ENCODE peak calls at places on chromosomes 7 and 10, in nine cellular contexts. C is glutamatergic neuron; R is activated effector memory CD4-positive, alpha-beta T cell treated with Interleukin-2 at 50 U/mL for 16 hours; P is NCI-H187 treated with DMSO at 0.1 percent for 48 hours; I is A549; O is activated CD4-positive, alpha-beta T cell treated with anti-CD3 and anti-CD28 coated beads for 24 hours; Q is AG09319; V is skeletal muscle cell; K is mucosa of gallbladder. G is an unnamed sample.
A peak's percentile ranks its signal among the peaks of the same experiment; 100 is the strongest.

GRCh38 chr10:121596668-121597503 is 1.4 kb downstream of the FGFR2 start:
- DNase-seq in V (no peak), K (peak; percentile 59), I (no peak), C (peak; percentile 58), P (no peak), O (no peak), R (no peak), Q (no peak), G (no peak)

GRCh38 chr10:103690281-103690680 is 165.1 kb downstream of the SH3PXD2A start:
- DNase-seq in V (no peak), K (no peak), Q (no peak), O (no peak), I (no peak), R (no peak), C (no peak), P (no peak), G (no peak)

GRCh38 chr10:132542086-132542775 is 4.6 kb downstream of the INPP5A start:
- DNase-seq in Q (no peak), P (no peak), C (no peak), K (no peak), V (no peak), I (no peak), R (no peak), O (no peak), G (no peak)

GRCh38 chr7:116626886-116627285 is 45.1 kb upstream of the MET start:
- DNase-seq in K (no peak), C (no peak), V (no peak), I (no peak), P (no peak), Q (no peak), R (no peak), O (no peak), G (no peak)

GRCh38 chr10:4786043-4786839 is 39.8 kb upstream of the AKR1E2 start:
- DNase-seq in K (no peak), C (no peak), I (no peak), Q (no peak), V (no peak), O (no peak), R (no peak), P (no peak), G (no peak)

GRCh38 chr7:86939197-86939814 is 120.1 kb downstream of the ELAPOR2 start:
- DNase-seq in R (no peak), P (no peak), K (peak; percentile 59), C (no peak), Q (peak; percentile 22), V (peak; percentile 10), O (no peak), I (peak; percentile 72), G (peak; percentile 70)

GRCh38 chr10:91210435-91210834 is 10.0 kb upstream of the PCGF5 start:
- DNase-seq in R (no peak), P (peak; percentile 91), Q (no peak), O (no peak), C (no peak), K (no peak), I (no peak), V (no peak), G (no peak)

GRCh38 chr7:102319671-102320070 is 33.0 kb downstream of the SH2B2 start:
- DNase-seq in O (no peak), V (no peak), C (no peak), R (no peak), I (no peak), P (no peak), Q (no peak), K (no peak), G (no peak)

GRCh38 chr7:50119815-50120637 is 27.0 kb upstream of the ZPBP start:
- DNase-seq in K (no peak), P (no peak), C (peak; percentile 25), V (no peak), O (peak; percentile 15), R (peak; percentile 9), I (peak; percentile 5), Q (no peak), G (peak; percentile 1)

GRCh38 chr10:97422921-97423420 is 3.0 kb upstream of the PGAM1 start:
- DNase-seq in R (no peak), O (no peak), K (no peak), I (no peak), Q (no peak), V (peak; percentile 64), P (no peak), C (no peak), G (peak; percentile 87)

GRCh38 chr7:73622909-73623797 is 1.2 kb downstream of the MLXIPL start:
- DNase-seq in O (no peak), I (no peak), V (no peak), C (no peak), Q (no peak), P (no peak), R (no peak), K (no peak), G (no peak)

GRCh38 chr10:126090911-126091728 is 194.8 kb downstream of the FANK1 start:
- DNase-seq in I (peak; percentile 72), R (no peak), Q (peak; percentile 72), P (no peak), O (no peak), K (no peak), C (no peak), V (peak; percentile 95), G (peak; percentile 82)

GRCh38 chr10:112187527-112187926 is 4.0 kb upstream of the GPAM start:
- DNase-seq in V (no peak), P (no peak), R (no peak), I (no peak), O (no peak), Q (no peak), K (no peak), C (no peak), G (no peak)

GRCh38 chr7:90320418-90320800 is 695 bp downstream of the FAM237B start:
- DNase-seq in P (no peak), K (no peak), Q (no peak), R (no peak), I (no peak), O (no peak), C (no peak), V (no peak), G (no peak)

GRCh38 chr10:6083523-6084475 is 5.0 kb upstream of the RBM17 start:
- DNase-seq in R (no peak), C (no peak), O (no peak), I (no peak), P (no peak), V (peak; percentile 17), Q (no peak), K (no peak), G (no peak)